ENCODE peak calls at places on chromosomes 13 and 19, in seven cellular contexts. R, I, P, G, A, D and Y are unnamed samples. For H3K4me1, the result is how much of the 10 kb centered on the place peaks cover.

GRCh38 chr19:11504502-11505031 is 1.1 kb downstream of the ZNF653 start:
- DNase-seq in A (no peak), R (no peak), G (no peak), I (no peak), P (no peak), D (no peak), Y (no peak)

GRCh38 chr13:30151398-30151797 is 156.0 kb downstream of the KATNAL1 start:
- DNase-seq in G (no peak), A (no peak), P (no peak), I (no peak), D (no peak), R (no peak), Y (no peak)

GRCh38 chr13:98576963-98577822 is at the start of gene STK24:
- DNase-seq in P (peak), I (peak), G (peak), D (peak), R (peak), A (peak), Y (peak)

GRCh38 chr19:1718382-1719315 is 34.7 kb upstream of the ONECUT3 start:
- DNase-seq in D (no peak), R (no peak), G (no peak), A (no peak), P (no peak), I (peak), Y (no peak)

GRCh38 chr19:28497137-28497536 is 715.8 kb downstream of the UQCRFS1 start:
- DNase-seq in A (no peak), R (no peak), G (no peak), P (no peak), I (no peak), D (no peak), Y (no peak)

GRCh38 chr19:1411255-1412191 is 4.1 kb downstream of the DAZAP1 start:
- DNase-seq in I (no peak), A (peak), G (no peak), D (no peak), R (no peak), P (no peak), Y (no peak)

GRCh38 chr19:2167896-2168618 is 4.3 kb downstream of the DOT1L start:
- DNase-seq in R (peak), P (peak), A (no peak), I (no peak), G (no peak), D (peak), Y (no peak)

GRCh38 chr13:50457430-50458393 is 385.8 kb downstream of the DLEU7 start:
- DNase-seq in G (no peak), A (no peak), P (no peak), R (no peak), D (no peak), I (no peak), Y (no peak)

GRCh38 chr19:49589391-49589790 is 1.6 kb upstream of the PRR12 start:
- DNase-seq in D (no peak), P (no peak), A (no peak), I (no peak), G (no peak), R (no peak), Y (no peak)

GRCh38 chr19:29006057-29006735 is 206.8 kb downstream of the UQCRFS1 start:
- DNase-seq in A (no peak), R (no peak), I (no peak), D (no peak), G (no peak), P (peak), Y (no peak)

GRCh38 chr13:49627831-49628652 is at the start of gene ARL11:
- DNase-seq in I (peak), D (peak), P (peak), G (no peak), A (peak), R (peak), Y (peak)

GRCh38 chr13:45909089-45909488 is 57.5 kb upstream of the SIAH3 start:
- DNase-seq in I (no peak), A (no peak), P (no peak), R (no peak), G (no peak), D (no peak), Y (no peak)

GRCh38 chr13:50646070-50646469 is 197.4 kb downstream of the DLEU7 start:
- DNase-seq in A (no peak), I (no peak), D (no peak), G (no peak), R (no peak), P (no peak), Y (no peak)

GRCh38 chr13:114008964-114009589 is 35.2 kb upstream of the C13orf46 start:
- DNase-seq in G (no peak), A (no peak), R (no peak), I (no peak), D (peak), P (no peak), Y (no peak)

GRCh38 chr13:59176775-59177174 is 987.0 kb downstream of the DIAPH3 start:
- DNase-seq in I (peak), R (no peak), A (no peak), P (no peak), D (no peak), G (no peak), Y (peak)

DNA sequence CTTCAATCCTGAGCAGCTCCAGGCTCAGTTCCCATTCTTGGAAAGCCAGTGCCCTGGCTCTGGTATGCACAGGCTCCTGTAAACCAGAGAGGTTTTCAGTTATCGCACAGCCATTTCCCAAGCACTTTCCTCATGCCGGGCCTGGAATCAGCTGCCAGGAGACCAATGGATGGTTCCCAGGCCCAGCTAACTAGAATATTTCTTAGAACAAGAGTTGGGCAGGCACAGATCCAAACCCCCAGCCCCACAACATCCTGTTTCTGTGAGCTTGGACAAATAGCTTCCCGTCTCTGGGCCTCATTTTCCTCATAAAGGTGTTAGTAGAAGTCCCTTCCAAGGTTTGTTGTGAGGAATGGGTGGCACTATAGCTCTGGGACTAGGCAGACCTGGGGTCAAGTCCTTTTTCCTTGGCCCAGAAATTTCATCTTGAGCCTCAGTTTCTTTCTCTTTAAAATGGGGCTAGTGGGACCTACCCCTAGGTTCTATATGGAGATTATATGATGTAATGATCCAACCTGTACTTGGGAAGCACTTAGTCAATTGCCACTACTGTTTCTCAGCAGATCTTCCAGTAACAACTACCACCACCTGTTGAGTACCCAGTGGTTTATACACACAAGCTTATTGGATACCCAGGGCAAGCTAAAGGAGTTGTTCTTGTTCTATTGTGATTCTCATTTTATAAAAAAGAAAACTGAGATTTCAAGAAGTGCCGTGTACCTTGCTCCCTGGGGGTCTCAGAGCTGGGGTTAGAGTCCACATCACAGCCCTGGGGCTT is 5.1 kb upstream of the CCDC97 start:
- DNase-seq in I (no peak), D (no peak), P (peak), G (no peak), R (no peak), A (no peak), Y (no peak)
- H3K4me1 ChIP-seq in I (under half), D (under half), P (under half), G (under half), R (under half), A (half or more), Y (under half)

GRCh38 chr13:32828711-32829110 is 187.5 kb upstream of the KL start:
- DNase-seq in I (no peak), P (no peak), D (no peak), G (no peak), R (no peak), A (no peak), Y (no peak)

GRCh38 chr13:32824061-32824460 is 192.2 kb upstream of the KL start:
- DNase-seq in D (no peak), P (no peak), A (no peak), G (no peak), I (no peak), R (no peak), Y (no peak)

GRCh38 chr13:32824671-32825070 is 191.6 kb upstream of the KL start:
- DNase-seq in G (no peak), I (no peak), P (no peak), A (no peak), D (no peak), R (no peak), Y (no peak)

GRCh38 chr13:32823597-32823996 is 192.6 kb upstream of the KL start:
- DNase-seq in I (no peak), A (no peak), G (no peak), P (no peak), R (no peak), D (no peak), Y (no peak)

GRCh38 chr13:32825481-32825880 is 190.7 kb upstream of the KL start:
- DNase-seq in D (no peak), A (no peak), I (no peak), R (no peak), G (no peak), P (no peak), Y (no peak)
- H3K27ac ChIP-seq in D (no peak), A (no peak), I (no peak), R (no peak), G (no peak), P (no peak), Y (no peak)

GRCh38 chr13:112768795-112769411 is 79.1 kb downstream of the ATP11A start:
- DNase-seq in R (peak), G (no peak), I (no peak), P (peak), D (no peak), A (no peak), Y (no peak)

GRCh38 chr13:112767506-112768471 is 78.0 kb downstream of the ATP11A start:
- DNase-seq in I (no peak), R (no peak), D (peak), A (no peak), G (no peak), P (peak), Y (no peak)

GRCh38 chr13:112770504-112770903 is 80.7 kb downstream of the ATP11A start:
- DNase-seq in G (no peak), R (no peak), P (no peak), D (no peak), I (no peak), A (no peak), Y (no peak)

GRCh38 chr13:112771139-112771876 is 81.5 kb downstream of the ATP11A start:
- DNase-seq in G (no peak), I (no peak), D (no peak), A (no peak), P (no peak), R (no peak), Y (peak)

GRCh38 chr13:112769615-112770014 is 79.8 kb downstream of the ATP11A start:
- DNase-seq in D (no peak), I (no peak), A (no peak), P (no peak), G (no peak), R (no peak), Y (no peak)
- H3K4me3 ChIP-seq in D (no peak), I (no peak), A (no peak), P (no peak), G (no peak), R (no peak), Y (no peak)

GRCh38 chr13:110217811-110218210 is 89.1 kb downstream of the COL4A1 start:
- DNase-seq in G (no peak), P (no peak), R (no peak), D (no peak), A (no peak), I (no peak), Y (no peak)
- H3K4me1 ChIP-seq in G (under half), P (under half), R (half or more), D (under half), A (under half), I (under half), Y (under half)

GRCh38 chr19:39937792-39938191 is 3.4 kb upstream of the FCGBP start:
- DNase-seq in R (no peak), D (no peak), I (no peak), A (no peak), G (no peak), P (no peak), Y (no peak)

GRCh38 chr19:39937094-39937493 is 2.7 kb upstream of the FCGBP start:
- DNase-seq in I (no peak), A (no peak), P (no peak), D (no peak), G (no peak), R (no peak), Y (no peak)

GRCh38 chr19:39936020-39936419 is 1.6 kb upstream of the FCGBP start:
- DNase-seq in G (no peak), P (no peak), I (no peak), R (peak), D (no peak), A (no peak), Y (peak)

GRCh38 chr19:39935262-39935661 is 828 bp upstream of the FCGBP start:
- DNase-seq in D (no peak), G (no peak), A (no peak), I (no peak), R (no peak), P (no peak), Y (no peak)

DNA sequence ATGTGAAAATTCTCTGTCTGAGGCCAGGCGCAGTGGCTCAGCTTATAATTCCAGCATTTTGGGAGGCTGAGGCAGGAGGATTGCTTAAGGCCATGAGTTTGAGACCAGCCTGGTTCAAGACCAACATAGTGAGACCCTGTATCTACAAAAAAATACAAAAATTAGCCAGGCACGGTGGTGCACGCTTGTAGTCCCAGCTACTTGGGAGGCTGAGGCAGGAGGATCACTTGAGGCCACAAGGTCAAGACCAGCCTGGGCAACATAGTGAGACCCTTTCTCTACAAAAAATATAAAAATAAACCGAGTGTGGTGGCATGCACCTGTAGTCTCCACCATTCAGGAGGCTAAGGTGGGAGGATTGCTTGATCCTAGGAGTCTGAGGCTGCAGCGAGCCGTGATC is 2.2 kb upstream of the FCGBP start:
- DNase-seq in D (no peak), P (no peak), G (no peak), I (no peak), R (no peak), A (no peak), Y (no peak)
- H3K27ac ChIP-seq in D (no peak), P (no peak), G (no peak), I (no peak), R (peak), A (no peak), Y (peak)

DNA sequence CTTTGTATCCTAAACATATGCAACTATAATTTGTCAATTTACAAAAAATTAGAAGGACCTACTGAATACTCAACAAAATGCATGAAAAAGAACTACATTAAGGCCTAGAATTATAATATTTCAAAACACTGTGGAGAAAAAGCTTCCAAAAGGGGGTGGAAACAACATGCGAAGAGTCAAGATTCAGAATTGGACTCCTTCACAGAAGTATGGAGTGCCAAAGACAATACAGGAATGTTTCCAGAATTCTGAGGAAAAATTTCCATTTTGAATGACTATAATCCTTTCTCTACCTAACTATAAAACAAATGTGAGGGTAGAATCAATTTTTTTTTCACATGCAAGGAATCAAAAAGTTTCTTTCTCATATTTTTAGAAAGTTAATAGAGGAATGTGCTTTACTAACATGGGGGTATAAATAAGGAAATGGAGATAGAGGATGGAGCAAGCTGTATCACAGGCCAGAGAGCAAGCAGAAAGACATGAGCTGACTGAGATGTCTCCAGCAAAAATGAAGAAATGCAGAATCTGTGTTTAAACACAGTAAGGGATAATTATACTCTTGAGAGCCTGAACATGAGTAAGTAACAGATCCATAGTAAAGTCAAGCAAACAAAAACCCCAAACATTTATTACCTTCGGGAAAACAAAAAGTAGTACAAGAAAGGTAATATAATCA is 39.5 kb upstream of the SMAD9 start:
- DNase-seq in G (no peak), A (no peak), P (no peak), D (no peak), R (no peak), I (no peak), Y (no peak)
- H3K4me3 ChIP-seq in G (no peak), A (no peak), P (no peak), D (no peak), R (no peak), I (no peak), Y (no peak)

DNA sequence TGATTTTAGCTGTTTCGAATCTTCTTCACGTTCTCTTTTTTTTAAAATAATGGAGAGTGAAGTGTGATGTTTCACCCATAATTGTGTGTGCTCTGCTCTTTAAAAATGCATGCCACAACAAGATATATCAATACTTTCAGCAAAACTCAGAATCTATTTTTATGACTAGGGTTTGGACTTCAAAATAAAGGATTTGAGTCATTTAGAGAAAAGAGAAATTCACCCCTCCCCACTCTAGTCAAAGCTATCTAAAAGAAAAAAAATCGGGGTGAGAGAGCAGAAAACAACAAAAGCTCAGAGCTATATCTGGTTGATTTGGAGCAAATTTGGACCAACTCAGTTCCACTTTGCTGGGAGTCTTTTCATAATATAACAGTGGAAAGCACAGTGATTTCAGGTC is 244.5 kb downstream of the DNAJC15 start:
- DNase-seq in R (no peak), P (no peak), G (no peak), A (no peak), D (no peak), I (no peak), Y (no peak)
- H3K4me1 ChIP-seq in R (under half), P (under half), G (under half), A (under half), D (under half), I (under half), Y (under half)